ENCODE peak calls at places on chromosomes 16 and 17, in eight cellular contexts. Y is NCI-H1694 treated with DMSO at 0.1 percent for 48 hours; N is AG09319; O is hepatocyte; K is hippocampal formation; J is activated effector memory CD4-positive, alpha-beta T cell treated with Interleukin-2 at 50 U/mL for 16 hours; F is RPMI7951; M is activated CD8-positive, alpha-beta memory T cell treated with anti-CD3 and anti-CD28 coated beads, Interleukin-2, amount 50 U/mL, for 4 hours. P is an unnamed sample.

GRCh38 chr17:63153488-63153887 is 187.5 kb downstream of the TANC2 start:
- DNase-seq in Y (no peak), N (no peak), O (no peak), K (peak; percentile 65), J (no peak), F (no peak), M (no peak), P (no peak)

GRCh38 chr17:34579017-34579946 is at the start of gene TMEM132E:
- DNase-seq in Y (peak; percentile 39), N (no peak), O (peak; percentile 68), K (peak; percentile 72), J (no peak), F (no peak), M (no peak), P (no peak)

GRCh38 chr16:67022531-67023214 is 6.3 kb upstream of the CBFB start:
- DNase-seq in Y (no peak), N (no peak), O (no peak), K (no peak), J (no peak), F (no peak), M (no peak), P (no peak)

GRCh38 chr17:45867171-45867570 is 22.5 kb downstream of the SPPL2C start:
- DNase-seq in Y (no peak), N (no peak), O (no peak), K (peak; percentile 74), J (no peak), F (no peak), M (no peak), P (no peak)

GRCh38 chr17:69357701-69358100 is 30.8 kb upstream of the ABCA5 start:
- DNase-seq in Y (peak; percentile 13), N (no peak), O (peak; percentile 9), K (no peak), J (no peak), F (no peak), M (no peak), P (no peak)

GRCh38 chr16:17459903-17460521 is 10.7 kb downstream of the XYLT1 start:
- DNase-seq in Y (peak; percentile 25), N (no peak), O (no peak), K (no peak), J (no peak), F (no peak), M (no peak), P (no peak)

GRCh38 chr16:27795992-27796614 is 246.2 kb downstream of the KATNIP start:
- DNase-seq in Y (no peak), N (no peak), O (peak; percentile 79), K (no peak), J (no peak), F (peak; percentile 43), M (no peak), P (no peak)

GRCh38 chr16:49484454-49484853 is 110.8 kb downstream of the C16orf78 start:
- DNase-seq in Y (no peak), N (no peak), O (peak; percentile 72), K (no peak), J (no peak), F (no peak), M (no peak), P (no peak)

GRCh38 chr17:19485800-19486340 is 47.8 kb upstream of the SLC47A1 start:
- DNase-seq in Y (no peak), N (no peak), O (no peak), K (no peak), J (no peak), F (no peak), M (no peak), P (no peak)

GRCh38 chr16:3389663-3390338 is 11.0 kb downstream of the ZSCAN32 start:
- DNase-seq in Y (no peak), N (no peak), O (no peak), K (no peak), J (no peak), F (no peak), M (no peak), P (no peak)

GRCh38 chr16:57541754-57542435 is 548 bp upstream of the ADGRG5 start:
- DNase-seq in Y (no peak), N (no peak), O (no peak), K (no peak), J (no peak), F (no peak), M (no peak), P (no peak)